ENCODE peak calls at places on chromosome 6, in nine cellular contexts. P is NCI-H2029, L is neuronal stem cell, K is fibroblast of lung, H is activated gamma-delta T cell treated with Interleukin-2 at 50 U/mL for 16 hours, S is LHCN-M2, B is SW480, I is NCI-H1092, A is adipocyte. X is an unnamed sample.

GRCh38 chr6:3849681-3850450 is 693 bp downstream of the FAM50B start:
- DNase-seq in P (no peak), L (no peak), K (peak), H (no peak), S (no peak), B (no peak), I (no peak), A (peak), X (no peak)

GRCh38 chr6:40251609-40252008 is 317.3 kb upstream of the MOCS1 start:
- DNase-seq in P (peak), L (no peak), K (no peak), H (no peak), S (no peak), B (no peak), I (peak), A (no peak), X (no peak)

GRCh38 chr6:151760486-151760885 is 47.0 kb upstream of the ESR1 start:
- DNase-seq in P (no peak), L (no peak), K (no peak), H (no peak), S (no peak), B (no peak), I (no peak), A (no peak), X (no peak)

GRCh38 chr6:170522565-170523183 is 30.4 kb downstream of the PSMB1 start:
- DNase-seq in P (peak), L (peak), K (peak), H (no peak), S (peak), B (peak), I (peak), A (peak), X (no peak)

GRCh38 chr6:5305968-5306626 is 44.8 kb downstream of the FARS2 start:
- DNase-seq in P (no peak), L (no peak), K (peak), H (no peak), S (peak), B (no peak), I (no peak), A (no peak), X (no peak)

GRCh38 chr6:36662827-36663256 is 15.7 kb upstream of the CDKN1A start:
- DNase-seq in P (no peak), L (no peak), K (no peak), H (no peak), S (no peak), B (peak), I (no peak), A (no peak), X (no peak)

GRCh38 chr6:143252961-143253360 is 192.3 kb downstream of the AIG1 start:
- DNase-seq in P (no peak), L (no peak), K (no peak), H (no peak), S (no peak), B (no peak), I (no peak), A (peak), X (no peak)

GRCh38 chr6:145497006-145497405 is 238.3 kb downstream of the EPM2A start:
- DNase-seq in P (no peak), L (no peak), K (peak), H (no peak), S (peak), B (no peak), I (no peak), A (peak), X (no peak)

GRCh38 chr6:63897459-63897858 is 261.9 kb downstream of the PHF3 start:
- DNase-seq in P (no peak), L (no peak), K (peak), H (no peak), S (peak), B (no peak), I (no peak), A (no peak), X (no peak)